ENCODE peak calls at places on chromosomes 12 and 14, in four cellular contexts. S is H1, Y is T47D, U is SK-N-SH. Z is an unnamed sample.

GRCh38 chr14:60169722-60170121 is 4.5 kb upstream of the DHRS7 start:
- DNase-seq in S (no peak), Y (no peak), U (no peak), Z (no peak)

GRCh38 chr12:53169644-53170043 is 10.9 kb upstream of the ZNF740 start:
- DNase-seq in S (no peak), Y (no peak), U (no peak), Z (no peak)

GRCh38 chr14:56247495-56248087 is 129.4 kb downstream of the PELI2 start:
- DNase-seq in S (no peak), Y (peak), U (no peak), Z (peak)

GRCh38 chr14:89620436-89620835 is 203.4 kb upstream of the FOXN3 start:
- DNase-seq in S (no peak), Y (no peak), U (no peak), Z (no peak)

GRCh38 chr12:48758737-48759136 is 30.2 kb downstream of the ADCY6 start:
- DNase-seq in S (no peak), Y (no peak), U (no peak), Z (no peak)

GRCh38 chr14:99512571-99513182 is 31.5 kb downstream of the CCNK start:
- DNase-seq in S (no peak), Y (no peak), U (peak), Z (no peak)

GRCh38 chr12:53564941-53565340 is 57.7 kb upstream of the NPFF start:
- DNase-seq in S (no peak), Y (no peak), U (no peak), Z (no peak)

GRCh38 chr14:25007832-25008231 is 42.1 kb downstream of the STXBP6 start:
- DNase-seq in S (no peak), Y (no peak), U (no peak), Z (no peak)

GRCh38 chr14:36647827-36648753 is 13.6 kb upstream of the PAX9 start:
- DNase-seq in S (no peak), Y (peak), U (peak), Z (peak)

GRCh38 chr14:54908230-54908629 is 5.6 kb upstream of the GCH1 start:
- DNase-seq in S (no peak), Y (no peak), U (no peak), Z (no peak)

GRCh38 chr12:13744566-13744965 is 236.8 kb downstream of the GRIN2B start:
- DNase-seq in S (no peak), Y (no peak), U (no peak), Z (no peak)

GRCh38 chr12:49893753-49894752 is 9.6 kb downstream of the FAIM2 start:
- DNase-seq in S (no peak), Y (peak), U (no peak), Z (no peak)

GRCh38 chr12:62866451-62867082 is 68.4 kb downstream of the PPM1H start:
- DNase-seq in S (no peak), Y (peak), U (no peak), Z (peak)

GRCh38 chr14:65224799-65225198 is 122.5 kb upstream of the MAX start:
- DNase-seq in S (no peak), Y (peak), U (no peak), Z (no peak)

GRCh38 chr12:4046150-4046845 is 173.1 kb upstream of the PARP11 start:
- DNase-seq in S (no peak), Y (no peak), U (no peak), Z (no peak)

GRCh38 chr12:49874142-49874897 is 29.4 kb downstream of the FAIM2 start:
- DNase-seq in S (no peak), Y (no peak), U (no peak), Z (no peak)

GRCh38 chr12:93173178-93173957 is 204.4 kb upstream of the NUDT4 start:
- DNase-seq in S (no peak), Y (no peak), U (no peak), Z (no peak)

GRCh38 chr12:52689936-52690335 is 9.7 kb upstream of the KRT1 start:
- DNase-seq in S (no peak), Y (no peak), U (no peak), Z (no peak)

GRCh38 chr14:104499784-104500496 is 79.6 kb upstream of the C14orf180 start:
- DNase-seq in S (no peak), Y (no peak), U (no peak), Z (no peak)

GRCh38 chr12:68237068-68237467 is 11.5 kb upstream of the IL26 start:
- DNase-seq in S (no peak), Y (no peak), U (no peak), Z (no peak)

GRCh38 chr14:32507029-32507984 is 178.2 kb downstream of the AKAP6 start:
- DNase-seq in S (no peak), Y (peak), U (no peak), Z (no peak)

GRCh38 chr12:26855337-26856089 is 22.5 kb upstream of the ITPR2 start:
- DNase-seq in S (no peak), Y (no peak), U (no peak), Z (peak)
- TF ChIP-seq JUND in S (no peak), Y (no peak), U (no peak), Z (no peak)

GRCh38 chr14:105588236-105588860 is 62.0 kb downstream of the TMEM121 start:
- DNase-seq in S (no peak), Y (no peak), U (no peak), Z (no peak)

GRCh38 chr14:105589161-105589925 is 63.0 kb downstream of the TMEM121 start:
- DNase-seq in S (no peak), Y (no peak), U (no peak), Z (no peak)

DNA sequence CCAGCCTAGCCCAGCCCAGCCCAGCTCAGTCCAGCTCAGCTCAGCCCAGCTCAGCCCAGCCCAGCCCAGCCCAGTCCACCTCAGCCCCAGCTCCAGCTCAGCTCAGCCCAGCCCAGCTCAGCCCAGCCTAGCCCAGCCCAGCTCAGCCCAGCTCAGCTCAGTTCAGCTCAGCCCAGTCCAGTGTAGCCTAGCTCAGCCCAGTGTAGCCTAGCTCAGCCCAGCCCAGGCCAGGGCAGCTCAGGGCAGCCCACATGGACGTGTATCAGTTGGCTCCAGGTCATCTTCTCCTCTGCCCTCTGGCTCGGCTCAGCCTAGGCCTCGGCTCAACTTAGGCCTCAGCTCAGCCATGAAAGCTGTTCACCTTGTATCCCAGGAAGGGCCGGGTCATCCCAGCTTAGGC is 64.7 kb downstream of the TMEM121 start:
- DNase-seq in S (no peak), Y (no peak), U (no peak), Z (no peak)
- TF ChIP-seq JUND in S (no peak), Y (no peak), U (no peak), Z (no peak)

GRCh38 chr12:40015360-40015759 is 90.5 kb downstream of the SLC2A13 start:
- DNase-seq in S (no peak), Y (no peak), U (no peak), Z (no peak)

GRCh38 chr12:40013847-40014246 is 92.0 kb downstream of the SLC2A13 start:
- DNase-seq in S (no peak), Y (no peak), U (no peak), Z (no peak)

GRCh38 chr12:40020261-40020691 is 85.6 kb downstream of the SLC2A13 start:
- DNase-seq in S (no peak), Y (no peak), U (no peak), Z (no peak)

GRCh38 chr12:40017488-40017887 is 88.4 kb downstream of the SLC2A13 start:
- DNase-seq in S (no peak), Y (no peak), U (no peak), Z (no peak)

GRCh38 chr12:40016960-40017359 is 88.9 kb downstream of the SLC2A13 start:
- DNase-seq in S (no peak), Y (no peak), U (no peak), Z (no peak)
- TF ChIP-seq JUND in S (no peak), Y (no peak), U (no peak), Z (no peak)

GRCh38 chr12:2535583-2536187 is 259.1 kb upstream of the FKBP4 start:
- DNase-seq in S (no peak), Y (no peak), U (no peak), Z (no peak)

GRCh38 chr12:2536724-2537123 is 258.0 kb upstream of the FKBP4 start:
- DNase-seq in S (no peak), Y (no peak), U (no peak), Z (no peak)

GRCh38 chr12:2528001-2528400 is 266.8 kb upstream of the FKBP4 start:
- DNase-seq in S (no peak), Y (no peak), U (no peak), Z (no peak)

GRCh38 chr12:2531371-2531770 is 263.4 kb upstream of the FKBP4 start:
- DNase-seq in S (no peak), Y (no peak), U (no peak), Z (no peak)

DNA sequence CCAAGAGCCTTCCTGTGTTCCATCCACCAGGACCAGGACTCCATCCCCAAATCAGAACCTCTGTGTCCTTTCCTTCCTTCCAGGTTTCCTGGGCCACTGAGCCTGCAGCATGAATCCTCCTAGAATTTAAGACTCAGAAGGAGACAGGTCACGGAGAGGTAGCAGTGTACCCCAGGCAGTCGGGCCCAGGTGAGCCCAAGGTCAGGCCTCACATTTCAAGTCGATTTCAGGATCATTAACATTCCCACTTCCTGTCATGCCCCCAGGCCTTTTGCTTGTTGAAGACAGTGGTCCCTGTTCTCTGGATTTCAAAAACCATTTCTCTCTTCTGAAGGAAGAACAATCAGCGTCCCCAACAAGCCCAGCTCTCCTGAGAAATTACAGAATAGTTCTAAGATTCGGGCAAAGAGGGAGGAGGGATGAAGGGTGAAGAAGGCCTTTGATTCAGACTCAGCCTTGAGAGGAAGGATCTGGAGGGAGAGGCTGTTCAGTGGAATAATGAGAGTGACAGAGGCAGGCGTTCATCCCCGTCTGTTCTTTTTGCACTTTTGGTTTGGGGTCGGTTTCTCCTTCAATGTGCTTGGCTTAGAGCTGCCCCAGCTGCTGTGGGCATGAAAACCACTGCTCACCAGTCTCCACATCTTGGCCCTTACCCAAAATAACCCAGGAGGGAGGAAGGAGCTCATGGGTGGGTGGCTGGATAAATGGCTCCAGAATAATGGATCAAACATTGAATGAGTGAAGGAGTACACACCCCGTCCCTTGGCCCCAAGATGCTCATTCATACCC is 261.9 kb upstream of the FKBP4 start:
- DNase-seq in S (no peak), Y (no peak), U (no peak), Z (no peak)
- TF ChIP-seq JUND in S (no peak), Y (no peak), U (no peak), Z (no peak)

GRCh38 chr14:90660865-90661570 is 155.2 kb downstream of the TTC7B start:
- DNase-seq in S (no peak), Y (peak), U (no peak), Z (no peak)
- TF ChIP-seq JUND in S (no peak), Y (no peak), U (no peak), Z (no peak)

DNA sequence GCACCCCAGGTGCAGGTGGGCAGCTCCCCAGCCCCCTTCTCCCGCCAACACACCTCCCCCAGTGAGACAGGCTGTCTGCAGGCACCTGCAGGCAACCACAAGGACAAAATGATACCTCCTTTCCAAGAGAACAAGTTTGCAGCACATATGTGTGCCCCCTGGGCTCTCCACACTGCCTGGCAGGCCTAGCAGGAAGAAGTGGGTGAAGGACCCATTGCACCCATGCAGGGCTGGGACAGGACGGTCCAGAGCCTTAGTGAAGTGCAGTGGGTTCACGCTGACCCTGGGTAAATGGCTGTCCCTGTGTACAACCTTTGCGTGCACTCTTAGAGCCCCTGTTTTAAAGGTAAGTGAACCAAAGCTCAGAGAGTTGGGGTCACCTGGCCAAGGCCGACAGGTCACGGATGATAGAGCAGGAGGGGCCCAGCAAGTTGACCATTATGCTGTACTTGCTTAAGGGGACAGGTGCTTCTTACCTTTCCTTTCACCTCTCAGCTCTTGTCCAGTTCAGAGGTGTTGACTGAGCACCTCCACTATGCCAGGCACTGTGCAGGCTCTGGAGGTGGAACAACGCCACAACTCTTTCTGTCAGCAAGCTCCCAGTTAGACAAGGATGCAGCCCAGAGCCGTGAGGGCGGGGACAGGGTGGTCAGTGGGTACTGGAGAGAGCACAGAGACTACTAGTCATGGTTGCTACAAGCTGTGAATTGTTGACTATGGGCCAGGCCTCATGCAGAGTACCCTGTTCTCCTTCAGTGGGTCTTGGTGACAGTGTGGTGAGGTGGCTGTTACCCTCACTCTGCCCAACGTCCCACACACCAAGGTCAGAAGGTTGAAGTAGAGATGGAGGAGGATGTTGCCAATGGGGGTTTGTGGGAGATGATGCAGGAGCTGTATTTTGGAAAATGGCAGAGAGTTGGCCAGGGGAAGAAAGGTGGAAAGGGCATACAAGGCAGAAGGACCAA is 125.9 kb downstream of the PAPOLA start:
- DNase-seq in S (no peak), Y (no peak), U (peak), Z (no peak)
- TF ChIP-seq JUND in S (no peak), Y (no peak), U (no peak), Z (no peak)

DNA sequence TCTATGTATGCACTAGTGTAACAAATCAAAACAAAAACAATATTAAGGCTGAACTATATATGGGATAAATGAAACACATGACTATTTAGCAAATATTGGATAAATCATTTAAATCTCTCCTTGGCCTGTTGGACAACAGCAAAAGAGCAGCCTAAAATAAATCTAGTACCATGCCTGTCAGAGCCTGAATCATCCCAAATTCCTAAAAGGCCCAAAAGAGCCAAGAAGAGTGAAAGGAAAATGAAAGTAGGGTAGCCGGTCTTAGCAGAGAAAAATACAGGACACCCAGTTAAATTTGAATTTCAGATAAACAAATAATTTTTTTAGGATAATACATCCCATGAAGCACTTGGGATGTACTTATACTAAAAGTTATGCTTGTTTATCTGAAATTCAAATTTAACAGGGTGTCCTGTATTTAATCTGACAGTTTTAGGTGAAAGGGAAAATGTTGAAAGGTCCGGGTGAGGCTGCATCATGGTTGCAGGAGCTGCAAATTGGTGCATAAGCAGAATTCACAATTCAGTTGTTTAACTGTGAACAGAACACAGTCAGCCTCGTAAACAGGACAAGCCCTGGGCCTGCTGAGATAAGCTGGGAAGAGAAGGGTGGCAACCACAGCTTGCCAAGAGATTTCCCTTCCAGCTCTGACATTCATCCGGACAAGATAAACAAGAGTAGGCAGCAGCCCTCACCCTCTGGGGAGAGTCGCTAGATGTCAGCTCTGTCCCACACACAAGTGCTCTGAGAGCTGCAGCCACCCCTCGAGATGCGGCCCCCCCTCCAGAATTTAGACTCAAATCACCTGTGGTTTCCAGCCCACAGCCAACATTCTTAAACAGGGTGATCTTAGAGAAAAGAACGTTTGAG is 30.3 kb downstream of the DMAC2L start:
- DNase-seq in S (no peak), Y (peak), U (peak), Z (peak)
- TF ChIP-seq JUND in S (no peak), Y (no peak), U (no peak), Z (no peak)

DNA sequence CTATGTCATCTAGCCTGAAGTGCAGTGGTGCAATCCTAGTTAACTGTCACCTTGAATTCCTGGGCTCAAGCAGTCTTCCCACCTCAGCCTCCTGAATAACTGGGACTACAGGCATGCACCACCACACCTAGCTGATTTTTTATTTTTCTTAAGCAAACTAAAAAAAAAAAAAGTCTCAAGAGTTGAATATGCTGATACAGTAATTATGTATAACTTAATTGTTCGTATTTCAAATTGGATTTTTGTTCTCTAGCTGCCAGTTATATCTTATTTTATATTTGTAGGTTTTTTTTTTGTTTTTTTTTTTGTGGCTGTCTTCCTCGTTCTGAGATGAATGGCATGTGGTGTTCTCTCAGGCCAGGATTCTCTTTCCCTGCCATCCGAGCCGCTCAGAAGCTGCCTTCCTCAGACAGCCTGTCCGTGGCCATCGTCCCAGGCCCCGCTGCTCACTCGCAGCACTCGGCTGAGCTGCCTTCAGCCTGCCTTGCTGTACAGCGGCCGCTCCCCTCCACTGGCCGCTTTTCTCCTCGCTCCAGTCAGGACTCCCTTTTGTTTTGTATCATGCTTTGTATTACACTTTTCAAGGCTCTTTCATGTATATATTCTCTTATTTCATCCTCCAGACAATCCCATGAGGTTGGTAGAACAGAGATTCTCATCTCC is 53.3 kb downstream of the WDR20 start:
- DNase-seq in S (no peak), Y (no peak), U (peak), Z (no peak)
- TF ChIP-seq JUND in S (no peak), Y (no peak), U (no peak), Z (no peak)

GRCh38 chr12:124213606-124214347 is 81.1 kb upstream of the RFLNA start:
- DNase-seq in S (no peak), Y (no peak), U (no peak), Z (no peak)

GRCh38 chr12:124208469-124208868 is 86.4 kb upstream of the RFLNA start:
- DNase-seq in S (no peak), Y (no peak), U (no peak), Z (no peak)

GRCh38 chr12:124207617-124208016 is 87.3 kb upstream of the RFLNA start:
- DNase-seq in S (no peak), Y (no peak), U (no peak), Z (no peak)

GRCh38 chr12:124211753-124212152 is 83.1 kb upstream of the RFLNA start:
- DNase-seq in S (no peak), Y (no peak), U (no peak), Z (no peak)

GRCh38 chr12:124210991-124211577 is 83.8 kb upstream of the RFLNA start:
- DNase-seq in S (no peak), Y (no peak), U (no peak), Z (no peak)
- TF ChIP-seq JUND in S (no peak), Y (no peak), U (no peak), Z (no peak)